ENCODE peak calls at places on chromosomes 2 and 18, in six cellular contexts. One of them, this sample, is unnamed.

GRCh38 chr18:23856466-23857175 is 157.9 kb upstream of the TTC39C start:
- DNase-seq in trophoblast cell: peak
- DNase-seq in IMR-90: peak
- DNase-seq in H9: no peak
- DNase-seq in H1: peak
- DNase-seq in mesenchymal stem cell: no peak
- DNase-seq in this sample: no peak

GRCh38 chr2:47389692-47390091 is 13.3 kb upstream of the MSH2 start:
- DNase-seq in trophoblast cell: no peak
- DNase-seq in H1: peak
- DNase-seq in IMR-90: no peak
- DNase-seq in mesenchymal stem cell: no peak
- DNase-seq in H9: no peak
- DNase-seq in this sample: no peak

GRCh38 chr18:56933472-56933871 is 213.4 kb upstream of the BOD1L2 start:
- DNase-seq in H9: no peak
- DNase-seq in mesenchymal stem cell: no peak
- DNase-seq in IMR-90: no peak
- DNase-seq in trophoblast cell: no peak
- DNase-seq in H1: no peak
- DNase-seq in this sample: no peak

GRCh38 chr2:26852405-26853348 is 4.7 kb downstream of the DPYSL5 start:
- DNase-seq in H1: no peak
- DNase-seq in H9: no peak
- DNase-seq in IMR-90: no peak
- DNase-seq in mesenchymal stem cell: no peak
- DNase-seq in trophoblast cell: no peak
- DNase-seq in this sample: no peak

GRCh38 chr18:23618862-23619387 is 32.6 kb upstream of the NPC1 start:
- DNase-seq in mesenchymal stem cell: no peak
- DNase-seq in H9: peak
- DNase-seq in trophoblast cell: no peak
- DNase-seq in H1: peak
- DNase-seq in IMR-90: no peak
- DNase-seq in this sample: peak

GRCh38 chr2:96839288-96839874 is 4.4 kb downstream of the ANKRD23 start:
- DNase-seq in H1: peak
- DNase-seq in mesenchymal stem cell: no peak
- DNase-seq in H9: peak
- DNase-seq in trophoblast cell: no peak
- DNase-seq in IMR-90: no peak
- DNase-seq in this sample: no peak

GRCh38 chr2:159035790-159036411 is 67.5 kb downstream of the TANC1 start:
- DNase-seq in trophoblast cell: peak
- DNase-seq in mesenchymal stem cell: peak
- DNase-seq in H1: no peak
- DNase-seq in H9: peak
- DNase-seq in IMR-90: peak
- DNase-seq in this sample: no peak

GRCh38 chr2:46545015-46545839 is 65.9 kb downstream of the TMEM247 start:
- DNase-seq in trophoblast cell: no peak
- DNase-seq in IMR-90: no peak
- DNase-seq in mesenchymal stem cell: no peak
- DNase-seq in H9: no peak
- DNase-seq in H1: peak
- DNase-seq in this sample: no peak

GRCh38 chr2:203787954-203788353 is 79.6 kb upstream of the CTLA4 start:
- DNase-seq in mesenchymal stem cell: no peak
- DNase-seq in H9: no peak
- DNase-seq in trophoblast cell: no peak
- DNase-seq in H1: no peak
- DNase-seq in IMR-90: no peak
- DNase-seq in this sample: no peak

GRCh38 chr2:140526575-140526974 is 1604.2 kb downstream of the LRP1B start:
- DNase-seq in IMR-90: no peak
- DNase-seq in H1: no peak
- DNase-seq in mesenchymal stem cell: no peak
- DNase-seq in H9: no peak
- DNase-seq in trophoblast cell: no peak
- DNase-seq in this sample: no peak

GRCh38 chr2:62304429-62305417 is 108.8 kb downstream of the B3GNT2 start:
- DNase-seq in mesenchymal stem cell: peak
- DNase-seq in H1: no peak
- DNase-seq in IMR-90: peak
- DNase-seq in trophoblast cell: peak
- DNase-seq in H9: peak
- DNase-seq in this sample: no peak

GRCh38 chr18:995641-996040 is 91.0 kb downstream of the ADCYAP1 start:
- DNase-seq in trophoblast cell: no peak
- DNase-seq in H9: no peak
- DNase-seq in IMR-90: peak
- DNase-seq in mesenchymal stem cell: peak
- DNase-seq in H1: no peak
- DNase-seq in this sample: no peak

GRCh38 chr2:97645112-97645699 is 656 bp upstream of the COX5B start:
- DNase-seq in H1: peak
- DNase-seq in IMR-90: no peak
- DNase-seq in trophoblast cell: no peak
- DNase-seq in H9: peak
- DNase-seq in mesenchymal stem cell: no peak
- DNase-seq in this sample: peak

GRCh38 chr2:223868005-223868404 is 30.6 kb upstream of the AP1S3 start:
- DNase-seq in trophoblast cell: peak
- DNase-seq in IMR-90: no peak
- DNase-seq in H1: no peak
- DNase-seq in mesenchymal stem cell: no peak
- DNase-seq in H9: no peak
- DNase-seq in this sample: no peak

GRCh38 chr2:154195644-154196221 is 324.0 kb downstream of the GALNT13 start:
- DNase-seq in trophoblast cell: no peak
- DNase-seq in mesenchymal stem cell: no peak
- DNase-seq in H1: no peak
- DNase-seq in IMR-90: no peak
- DNase-seq in H9: no peak
- DNase-seq in this sample: no peak

GRCh38 chr2:223549215-223549614 is 52.9 kb downstream of the SCG2 start:
- DNase-seq in H9: no peak
- DNase-seq in IMR-90: peak
- DNase-seq in trophoblast cell: peak
- DNase-seq in H1: no peak
- DNase-seq in mesenchymal stem cell: peak
- DNase-seq in this sample: no peak

GRCh38 chr2:241217320-241218031 is 29.0 kb downstream of the ANO7 start:
- DNase-seq in H1: peak
- DNase-seq in mesenchymal stem cell: peak
- DNase-seq in IMR-90: peak
- DNase-seq in H9: peak
- DNase-seq in trophoblast cell: peak
- DNase-seq in this sample: peak
- H3K4ac ChIP-seq in H1: peak
- H3K4ac ChIP-seq in mesenchymal stem cell: no peak
- H3K4ac ChIP-seq in IMR-90: peak
- H3K4ac ChIP-seq in H9: no peak
- H3K4ac ChIP-seq in trophoblast cell: no peak
- H3K4ac ChIP-seq in this sample: no peak

GRCh38 chr2:235085476-235085875 is 133.7 kb downstream of the SH3BP4 start:
- DNase-seq in H1: no peak
- DNase-seq in IMR-90: no peak
- DNase-seq in H9: no peak
- DNase-seq in mesenchymal stem cell: peak
- DNase-seq in trophoblast cell: no peak
- DNase-seq in this sample: no peak
- H3K14ac ChIP-seq in H1: no peak
- H3K14ac ChIP-seq in IMR-90: no peak
- H3K14ac ChIP-seq in H9: no peak
- H3K14ac ChIP-seq in mesenchymal stem cell: no peak
- H3K14ac ChIP-seq in trophoblast cell: no peak
- H3K14ac ChIP-seq in this sample: no peak

DNA sequence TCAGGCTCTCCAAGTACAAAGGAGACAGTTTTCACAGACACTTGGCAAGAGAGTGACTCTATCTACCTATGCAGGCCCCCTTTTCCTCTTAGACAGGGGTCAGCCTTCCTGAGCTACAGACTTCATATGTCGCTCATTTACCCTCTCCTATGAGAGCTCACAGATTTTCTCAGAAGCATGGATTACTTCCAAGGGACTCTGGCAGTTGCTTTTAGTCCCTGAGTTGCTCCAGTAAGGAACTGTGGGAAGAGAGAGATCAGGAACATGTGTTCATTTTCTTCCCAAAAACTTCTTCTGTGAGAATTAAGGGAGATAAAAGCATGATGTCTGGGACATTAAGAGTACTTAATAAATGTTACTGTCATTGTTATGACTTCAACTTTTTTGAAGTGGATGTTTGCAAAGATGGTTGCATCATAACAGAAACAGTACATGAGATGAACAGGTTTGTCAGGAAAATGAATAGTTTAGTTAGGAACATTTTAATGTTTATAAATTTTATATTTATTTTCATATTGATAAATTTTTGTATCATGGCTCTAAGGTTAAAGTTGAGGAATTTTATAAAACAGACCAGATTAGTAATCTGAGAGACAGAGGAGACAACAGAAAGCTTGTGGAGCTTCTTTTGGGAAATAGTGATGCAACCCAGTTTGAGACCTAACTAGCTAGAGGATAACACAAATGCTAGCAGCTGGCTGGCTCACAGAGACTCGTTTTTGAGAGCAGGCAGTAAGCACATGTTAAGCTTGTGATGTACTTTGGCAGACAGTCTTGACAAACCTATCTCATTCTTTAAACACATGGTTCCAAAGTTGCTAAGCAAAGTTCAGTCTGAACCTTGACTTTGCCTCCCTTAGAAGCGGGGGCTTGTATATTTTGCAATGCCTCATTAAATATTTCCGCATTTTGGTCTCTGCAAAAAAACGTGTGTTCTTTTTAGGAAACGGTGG is 21.7 kb upstream of the UGP2 start:
- DNase-seq in H9: no peak
- DNase-seq in mesenchymal stem cell: no peak
- DNase-seq in H1: no peak
- DNase-seq in IMR-90: peak
- DNase-seq in trophoblast cell: no peak
- DNase-seq in this sample: no peak
- H3K27ac ChIP-seq in H9: no peak
- H3K27ac ChIP-seq in mesenchymal stem cell: no peak
- H3K27ac ChIP-seq in H1: no peak
- H3K27ac ChIP-seq in IMR-90: no peak
- H3K27ac ChIP-seq in trophoblast cell: no peak
- H3K27ac ChIP-seq in this sample: no peak

DNA sequence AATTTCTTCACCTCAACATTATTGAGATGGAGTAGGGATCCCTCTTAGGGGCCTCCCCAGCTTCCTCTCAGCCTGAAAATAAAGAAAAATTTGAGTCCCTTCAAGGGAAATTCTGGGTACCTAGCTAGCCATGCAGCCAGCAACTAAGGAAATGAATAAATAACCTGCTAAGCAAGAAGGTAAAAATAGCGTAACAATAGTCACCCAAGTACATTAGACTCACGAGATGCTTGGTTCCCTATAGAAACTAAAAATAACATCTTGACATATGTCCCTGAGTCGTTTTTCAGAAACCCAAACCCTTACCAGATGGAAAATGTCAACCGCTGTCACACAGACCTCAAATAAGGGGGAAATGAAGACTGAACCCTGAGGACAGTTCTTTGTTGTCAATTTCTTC is 51.9 kb downstream of the CACNB4 start:
- DNase-seq in H9: no peak
- DNase-seq in H1: no peak
- DNase-seq in mesenchymal stem cell: no peak
- DNase-seq in trophoblast cell: no peak
- DNase-seq in IMR-90: no peak
- DNase-seq in this sample: no peak
- H3K4ac ChIP-seq in H9: no peak
- H3K4ac ChIP-seq in H1: no peak
- H3K4ac ChIP-seq in mesenchymal stem cell: no peak
- H3K4ac ChIP-seq in trophoblast cell: no peak
- H3K4ac ChIP-seq in IMR-90: no peak
- H3K4ac ChIP-seq in this sample: no peak

DNA sequence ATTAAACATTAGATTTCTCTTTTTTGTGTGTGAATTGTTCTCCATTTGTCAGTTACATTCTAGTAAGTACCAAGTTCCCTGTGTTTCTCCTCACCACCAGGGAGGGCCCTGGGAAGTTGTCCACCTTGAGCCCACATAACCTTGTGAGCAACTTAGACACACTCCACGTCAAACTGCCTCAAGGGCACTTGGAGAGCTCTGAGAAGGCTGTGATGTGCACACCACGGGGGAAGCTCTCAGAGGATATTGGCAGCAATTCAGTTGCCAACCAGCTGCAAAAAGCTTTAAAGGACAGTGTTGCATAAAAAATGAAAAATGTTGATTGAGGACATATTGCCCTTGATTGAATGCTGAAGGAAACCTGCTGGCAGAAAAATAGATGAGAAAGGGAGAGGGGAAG is 743.6 kb downstream of the RNF144A start:
- DNase-seq in H1: no peak
- DNase-seq in H9: no peak
- DNase-seq in mesenchymal stem cell: no peak
- DNase-seq in trophoblast cell: no peak
- DNase-seq in IMR-90: no peak
- DNase-seq in this sample: no peak
- H3K14ac ChIP-seq in H1: no peak
- H3K14ac ChIP-seq in H9: no peak
- H3K14ac ChIP-seq in mesenchymal stem cell: no peak
- H3K14ac ChIP-seq in trophoblast cell: no peak
- H3K14ac ChIP-seq in IMR-90: no peak
- H3K14ac ChIP-seq in this sample: no peak

DNA sequence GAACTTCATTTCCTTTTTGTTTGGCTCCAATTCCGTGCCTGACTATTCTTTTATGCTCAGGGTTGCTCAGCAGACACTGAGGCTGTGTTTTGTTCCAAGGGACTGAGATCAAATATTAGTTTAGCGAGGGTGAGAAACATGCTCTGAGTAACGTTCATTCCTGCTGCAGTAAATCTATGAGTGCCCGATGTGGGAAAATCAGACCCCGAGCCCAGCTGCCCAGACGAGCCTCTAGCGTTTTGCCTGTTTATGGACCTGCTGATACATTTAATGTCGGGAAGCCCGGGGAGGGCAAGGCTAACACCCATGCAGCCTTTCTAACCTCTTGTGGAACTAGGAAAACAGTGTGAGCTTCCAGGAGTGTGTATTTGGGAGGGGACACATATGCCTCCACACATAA is 119.2 kb downstream of the VAPA start:
- DNase-seq in mesenchymal stem cell: no peak
- DNase-seq in H9: no peak
- DNase-seq in IMR-90: no peak
- DNase-seq in trophoblast cell: no peak
- DNase-seq in H1: no peak
- DNase-seq in this sample: no peak
- H3K27ac ChIP-seq in mesenchymal stem cell: no peak
- H3K27ac ChIP-seq in H9: no peak
- H3K27ac ChIP-seq in IMR-90: no peak
- H3K27ac ChIP-seq in trophoblast cell: no peak
- H3K27ac ChIP-seq in H1: no peak
- H3K27ac ChIP-seq in this sample: no peak

GRCh38 chr18:8705280-8705940 is at the start of gene MTCL1:
- DNase-seq in H9: peak
- DNase-seq in trophoblast cell: no peak
- DNase-seq in mesenchymal stem cell: peak
- DNase-seq in IMR-90: no peak
- DNase-seq in H1: peak
- DNase-seq in this sample: no peak
- H3K4ac ChIP-seq in H9: no peak
- H3K4ac ChIP-seq in trophoblast cell: peak
- H3K4ac ChIP-seq in mesenchymal stem cell: peak
- H3K4ac ChIP-seq in IMR-90: peak
- H3K4ac ChIP-seq in H1: no peak
- H3K4ac ChIP-seq in this sample: no peak